ENCODE peak calls at places on chromosome 1, in five cellular contexts. One of them, this sample, is unnamed.

GRCh38 chr1:154459044-154459443 is 43.0 kb upstream of the TDRD10 start:
- DNase-seq in IMR-90: no peak
- DNase-seq in mesenchymal stem cell: no peak
- DNase-seq in neuronal stem cell: no peak
- DNase-seq in H1: no peak
- DNase-seq in this sample: no peak

GRCh38 chr1:117698398-117699160 is 92.7 kb downstream of the TENT5C start:
- DNase-seq in IMR-90: peak
- DNase-seq in mesenchymal stem cell: no peak
- DNase-seq in neuronal stem cell: no peak
- DNase-seq in H1: no peak
- DNase-seq in this sample: no peak

GRCh38 chr1:57061369-57061768 is 95.6 kb upstream of the C8B start:
- DNase-seq in IMR-90: peak
- DNase-seq in mesenchymal stem cell: no peak
- DNase-seq in neuronal stem cell: no peak
- DNase-seq in H1: no peak
- DNase-seq in this sample: no peak

GRCh38 chr1:227748496-227749182 is 13.4 kb downstream of the SNAP47 start:
- DNase-seq in IMR-90: no peak
- DNase-seq in mesenchymal stem cell: no peak
- DNase-seq in neuronal stem cell: no peak
- DNase-seq in H1: no peak
- DNase-seq in this sample: no peak

GRCh38 chr1:230570724-230571390 is 71.4 kb upstream of the COG2 start:
- DNase-seq in IMR-90: no peak
- DNase-seq in mesenchymal stem cell: peak
- DNase-seq in neuronal stem cell: no peak
- DNase-seq in H1: no peak
- DNase-seq in this sample: no peak

GRCh38 chr1:29646161-29646775 is 409.9 kb downstream of the PTPRU start:
- DNase-seq in IMR-90: no peak
- DNase-seq in mesenchymal stem cell: no peak
- DNase-seq in neuronal stem cell: no peak
- DNase-seq in H1: no peak
- DNase-seq in this sample: peak

GRCh38 chr1:233394860-233395717 is 67.6 kb downstream of the MAP3K21 start:
- DNase-seq in IMR-90: peak
- DNase-seq in mesenchymal stem cell: peak
- DNase-seq in neuronal stem cell: peak
- DNase-seq in H1: no peak
- DNase-seq in this sample: no peak

GRCh38 chr1:25799346-25799720 is 660 bp upstream of the SELENON start:
- DNase-seq in IMR-90: no peak
- DNase-seq in mesenchymal stem cell: no peak
- DNase-seq in neuronal stem cell: no peak
- DNase-seq in H1: no peak
- DNase-seq in this sample: no peak

GRCh38 chr1:171883844-171884243 is 42.5 kb downstream of the DNM3 start:
- DNase-seq in IMR-90: no peak
- DNase-seq in mesenchymal stem cell: no peak
- DNase-seq in neuronal stem cell: no peak
- DNase-seq in H1: no peak
- DNase-seq in this sample: no peak

GRCh38 chr1:183778006-183778405 is 26.9 kb upstream of the RGL1 start:
- DNase-seq in IMR-90: peak
- DNase-seq in mesenchymal stem cell: no peak
- DNase-seq in neuronal stem cell: no peak
- DNase-seq in H1: no peak
- DNase-seq in this sample: no peak

GRCh38 chr1:165598676-165599059 is 32.4 kb upstream of the MGST3 start:
- DNase-seq in IMR-90: no peak
- DNase-seq in mesenchymal stem cell: no peak
- DNase-seq in neuronal stem cell: no peak
- DNase-seq in H1: no peak
- DNase-seq in this sample: peak
- H3K23ac ChIP-seq in IMR-90: peak
- H3K23ac ChIP-seq in mesenchymal stem cell: no peak
- H3K23ac ChIP-seq in neuronal stem cell: no peak
- H3K23ac ChIP-seq in H1: no peak
- H3K23ac ChIP-seq in this sample: no peak

DNA sequence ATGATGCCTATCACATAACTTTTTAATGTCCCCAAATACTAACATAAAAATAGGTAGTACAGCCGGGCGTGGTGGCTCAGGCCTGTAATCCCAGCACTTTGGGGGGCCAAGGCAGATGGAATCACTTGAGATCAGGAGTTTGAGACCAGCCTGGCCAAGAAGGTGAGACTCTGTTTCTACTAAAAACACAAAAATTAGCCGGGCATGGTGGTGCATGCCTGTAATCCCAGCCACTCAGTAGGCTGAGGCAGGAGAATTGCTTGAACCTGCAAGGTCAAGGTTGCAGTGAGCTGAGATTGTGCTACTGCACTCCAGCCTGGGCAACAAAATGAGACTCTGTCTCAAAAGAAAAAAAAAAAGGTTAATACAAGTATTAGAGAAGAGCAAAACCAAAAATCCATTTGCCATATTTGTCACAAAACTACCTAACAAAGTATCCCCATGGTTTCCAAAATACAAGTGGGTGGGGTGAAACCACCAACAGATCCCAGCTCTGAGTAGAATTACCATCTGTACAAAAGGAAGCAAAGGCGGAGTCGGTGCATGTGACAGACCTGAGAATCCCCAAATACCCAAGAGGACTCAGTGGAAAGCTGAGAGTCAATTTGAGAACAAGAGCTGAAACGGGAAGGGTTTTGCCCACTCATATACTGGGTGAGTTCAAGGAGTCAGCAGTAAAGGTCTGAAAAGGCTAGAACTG is 113.2 kb downstream of the TOMM20 start:
- DNase-seq in IMR-90: no peak
- DNase-seq in mesenchymal stem cell: no peak
- DNase-seq in neuronal stem cell: no peak
- DNase-seq in H1: no peak
- DNase-seq in this sample: no peak
- H2AFZ ChIP-seq in IMR-90: no peak
- H2AFZ ChIP-seq in mesenchymal stem cell: no peak
- H2AFZ ChIP-seq in neuronal stem cell: peak
- H2AFZ ChIP-seq in H1: peak
- H2AFZ ChIP-seq in this sample: no peak

GRCh38 chr1:93584238-93585003 is 97.2 kb downstream of the BCAR3 start:
- DNase-seq in IMR-90: no peak
- DNase-seq in mesenchymal stem cell: no peak
- DNase-seq in neuronal stem cell: no peak
- DNase-seq in H1: no peak
- DNase-seq in this sample: no peak
- H3K23ac ChIP-seq in IMR-90: no peak
- H3K23ac ChIP-seq in mesenchymal stem cell: no peak
- H3K23ac ChIP-seq in neuronal stem cell: no peak
- H3K23ac ChIP-seq in H1: no peak
- H3K23ac ChIP-seq in this sample: no peak

GRCh38 chr1:200490183-200490582 is 80.3 kb upstream of the ZNF281 start:
- DNase-seq in IMR-90: no peak
- DNase-seq in mesenchymal stem cell: no peak
- DNase-seq in neuronal stem cell: no peak
- DNase-seq in H1: no peak
- DNase-seq in this sample: no peak
- H2AFZ ChIP-seq in IMR-90: no peak
- H2AFZ ChIP-seq in mesenchymal stem cell: no peak
- H2AFZ ChIP-seq in neuronal stem cell: no peak
- H2AFZ ChIP-seq in H1: no peak
- H2AFZ ChIP-seq in this sample: no peak

DNA sequence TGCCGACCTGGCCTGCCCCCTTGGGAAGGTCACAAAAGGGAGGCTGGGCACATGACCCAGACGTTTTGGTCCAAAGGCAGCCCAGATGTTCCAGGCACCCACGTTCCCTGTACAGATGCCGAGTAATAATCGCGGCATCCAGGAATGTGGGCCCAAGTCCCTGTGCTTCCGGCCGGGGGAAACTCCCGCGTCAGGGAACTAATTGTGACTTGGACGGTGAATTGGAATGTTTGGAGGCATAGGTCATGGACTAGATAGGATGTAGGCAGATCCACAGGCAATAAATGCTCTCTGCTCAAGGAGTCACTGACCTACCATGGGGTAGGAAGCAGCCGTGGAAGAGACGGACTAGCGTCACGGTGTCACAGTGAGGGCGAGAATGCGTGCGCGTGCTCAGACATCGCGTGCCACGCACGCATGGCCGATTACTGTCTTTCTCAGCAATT is 178.4 kb downstream of the DUSP10 start:
- DNase-seq in IMR-90: no peak
- DNase-seq in mesenchymal stem cell: no peak
- DNase-seq in neuronal stem cell: no peak
- DNase-seq in H1: no peak
- DNase-seq in this sample: no peak
- H3K23ac ChIP-seq in IMR-90: no peak
- H3K23ac ChIP-seq in mesenchymal stem cell: no peak
- H3K23ac ChIP-seq in neuronal stem cell: no peak
- H3K23ac ChIP-seq in H1: no peak
- H3K23ac ChIP-seq in this sample: no peak